ENCODE peak calls at places on chromosome 20, in four cellular contexts. G is mammary epithelial cell, P is brain microvascular endothelial cell, B is transverse colon. N is an unnamed sample. For H3K27me3, the result is how much of the 10 kb centered on the place peaks cover.

GRCh38 chr20:42484790-42485365 is 704.8 kb downstream of the PTPRT start:
- DNase-seq in P (no peak), B (no peak), G (no peak), N (no peak)

GRCh38 chr20:44245977-44246376 is 1.1 kb upstream of the GDAP1L1 start:
- DNase-seq in P (no peak), G (no peak), B (no peak), N (no peak)

GRCh38 chr20:13102237-13102636 is 93.5 kb downstream of the SPTLC3 start:
- DNase-seq in B (no peak), G (no peak), P (no peak), N (no peak)

GRCh38 chr20:4006640-4007039 is 8.7 kb downstream of the RNF24 start:
- DNase-seq in G (no peak), B (no peak), P (no peak), N (no peak)

GRCh38 chr20:43140719-43141118 is 49.0 kb downstream of the PTPRT start:
- DNase-seq in G (no peak), B (no peak), P (no peak), N (no peak)

GRCh38 chr20:5835234-5835845 is 85.1 kb downstream of the SHLD1 start:
- DNase-seq in G (peak), B (no peak), P (peak), N (peak)

GRCh38 chr20:49573900-49574416 is 6.0 kb upstream of the PTGIS start:
- DNase-seq in B (no peak), G (no peak), P (peak), N (no peak)

GRCh38 chr20:49989234-49990065 is 6.7 kb downstream of the SNAI1 start:
- DNase-seq in P (peak), B (peak), G (no peak), N (no peak)

GRCh38 chr20:49276895-49277785 is 717 bp downstream of the ZNFX1 start:
- DNase-seq in P (no peak), B (peak), G (no peak), N (no peak)

GRCh38 chr20:16350465-16350864 is 222.8 kb downstream of the KIF16B start:
- DNase-seq in B (no peak), G (peak), P (peak), N (peak)

GRCh38 chr20:21229163-21229562 is 74.0 kb upstream of the XRN2 start:
- DNase-seq in G (no peak), B (no peak), P (no peak), N (peak)

GRCh38 chr20:58810116-58810878 is 40.4 kb downstream of the GNAS-AS1 start:
- DNase-seq in P (no peak), B (no peak), G (no peak), N (no peak)

GRCh38 chr20:24736131-24736843 is 212.8 kb upstream of the CST7 start:
- DNase-seq in G (no peak), B (no peak), P (no peak), N (no peak)

GRCh38 chr20:45946149-45946970 is 11.9 kb downstream of the PCIF1 start:
- DNase-seq in B (peak), G (peak), P (peak), N (peak)

GRCh38 chr20:47379433-47380150 is 23.1 kb upstream of the ZMYND8 start:
- DNase-seq in B (no peak), G (no peak), P (peak), N (no peak)

GRCh38 chr20:3890410-3890751 is 1.2 kb downstream of the PANK2 start:
- DNase-seq in B (no peak), G (peak), P (no peak), N (peak)

GRCh38 chr20:38167851-38168760 is 3.0 kb upstream of the TGM2 start:
- DNase-seq in B (peak), G (peak), P (peak), N (peak)

GRCh38 chr20:47438464-47439381 is 63.0 kb upstream of the NCOA3 start:
- DNase-seq in B (peak), G (peak), P (no peak), N (peak)

GRCh38 chr20:7790189-7790588 is 150.1 kb downstream of the HAO1 start:
- DNase-seq in P (no peak), G (peak), B (no peak), N (peak)
- H3K4me3 ChIP-seq in P (no peak), G (no peak), B (no peak), N (no peak)

GRCh38 chr20:9884061-9884460 is 45.2 kb upstream of the PAK5 start:
- DNase-seq in G (no peak), B (no peak), P (no peak), N (peak)
- TF ChIP-seq CTCF in G (peak), B (no peak), P (peak), N (peak)

GRCh38 chr20:33275871-33276270 is 7.1 kb upstream of the BPIFB1 start:
- DNase-seq in B (no peak), P (no peak), G (no peak), N (no peak)
- H3K27me3 ChIP-seq in B (under half), P (under half), G (under half), N (under half)

GRCh38 chr20:62859721-62860120 is 1.9 kb downstream of the TCFL5 start:
- DNase-seq in B (no peak), G (no peak), P (no peak), N (no peak)
- H3K4me3 ChIP-seq in B (no peak), G (peak), P (no peak), N (no peak)

DNA sequence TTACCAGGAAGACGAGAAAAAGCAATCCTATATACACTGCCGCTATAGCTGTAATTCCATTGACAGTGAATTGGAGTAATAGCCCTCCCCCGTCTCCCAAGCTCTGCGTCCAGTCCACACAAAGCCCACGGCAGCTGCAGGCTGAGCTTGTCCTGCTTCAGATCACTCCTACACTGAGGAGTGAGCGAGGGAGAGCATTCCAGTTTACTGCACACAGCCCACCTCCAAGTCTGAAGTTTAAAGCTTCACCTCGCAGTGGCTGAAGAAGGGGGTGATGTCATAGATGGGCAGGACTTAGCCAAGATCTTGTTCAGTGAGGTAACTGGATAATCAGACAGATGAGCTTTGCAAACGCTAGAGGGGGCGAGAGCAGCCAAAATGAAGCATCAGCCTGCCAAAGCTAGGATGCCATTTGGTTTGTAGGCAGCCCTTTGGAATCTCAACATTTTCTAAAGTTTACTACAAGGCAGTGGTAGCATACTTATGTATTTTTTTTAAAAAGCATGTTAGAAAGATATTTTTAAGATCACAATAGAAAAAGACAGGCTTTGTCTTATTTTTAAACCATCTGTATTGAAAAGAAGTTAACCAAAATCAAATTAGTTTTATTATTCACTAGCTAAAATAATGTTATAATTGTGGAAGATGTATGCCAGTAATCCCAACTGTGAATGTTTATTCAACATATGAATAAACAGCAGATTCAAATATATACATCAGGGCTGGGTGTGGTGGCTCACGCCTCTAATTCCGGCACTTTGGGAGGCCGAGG is at the start of gene FLRT3:
- DNase-seq in G (peak), B (peak), P (peak), N (peak)
- TF ChIP-seq CTCF in G (peak), B (peak), P (peak), N (peak)

GRCh38 chr20:18055261-18055660 is 2.5 kb downstream of the OVOL2 start:
- DNase-seq in P (no peak), B (peak), G (no peak), N (no peak)

GRCh38 chr20:18056174-18057105 is 1.3 kb downstream of the OVOL2 start:
- DNase-seq in P (no peak), B (peak), G (peak), N (no peak)

GRCh38 chr20:18058661-18059467 is 1.1 kb upstream of the OVOL2 start:
- DNase-seq in G (peak), B (peak), P (no peak), N (no peak)

GRCh38 chr20:18057994-18058349 is 256 bp upstream of the OVOL2 start:
- DNase-seq in B (no peak), P (no peak), G (no peak), N (no peak)

DNA sequence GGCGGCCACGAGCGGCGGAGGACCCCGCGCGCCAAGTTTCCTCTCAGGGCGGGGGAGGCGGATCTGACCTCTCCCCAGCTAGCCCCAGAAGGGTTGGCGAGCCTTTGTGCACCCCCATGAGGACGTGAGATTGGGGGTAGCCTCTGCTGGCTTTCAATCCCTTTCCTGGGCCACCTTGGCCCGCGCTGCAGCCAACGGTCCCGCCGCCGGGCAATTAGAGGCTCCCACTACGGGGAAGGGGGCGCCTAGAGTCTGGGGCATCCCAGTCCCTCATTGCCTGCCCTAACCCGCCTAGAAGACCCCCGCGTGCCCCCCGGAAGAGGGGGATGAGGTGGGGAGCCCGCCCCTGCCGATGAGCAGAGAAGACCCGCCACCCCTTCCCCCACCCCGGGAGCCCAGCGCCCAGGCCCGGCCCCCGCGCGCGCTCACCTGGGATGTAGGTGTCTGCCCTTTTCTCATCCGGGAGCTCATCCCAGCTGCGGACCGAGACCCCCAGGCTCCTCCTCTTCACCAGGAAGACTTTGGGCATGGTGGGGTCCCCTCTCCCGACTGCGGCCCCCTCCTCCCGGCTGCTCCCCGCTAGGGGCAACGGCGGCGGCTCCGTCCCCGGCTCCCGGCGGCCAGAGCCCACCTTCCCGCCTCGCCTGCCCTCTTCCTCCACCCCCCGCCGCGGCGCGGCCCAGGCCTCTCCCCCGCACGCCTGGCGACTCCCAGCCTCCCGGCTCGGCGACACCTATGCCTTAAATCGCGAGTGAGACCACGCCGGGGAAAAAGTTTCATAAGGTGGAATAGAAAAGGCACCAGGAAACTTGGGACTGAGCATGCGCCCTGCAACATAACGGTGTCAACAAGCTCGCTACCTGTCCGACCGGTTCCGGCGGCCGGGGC is at the start of gene OVOL2:
- DNase-seq in G (peak), B (peak), P (no peak), N (peak)
- H3K27me3 ChIP-seq in G (under half), B (half or more), P (half or more), N (under half)

DNA sequence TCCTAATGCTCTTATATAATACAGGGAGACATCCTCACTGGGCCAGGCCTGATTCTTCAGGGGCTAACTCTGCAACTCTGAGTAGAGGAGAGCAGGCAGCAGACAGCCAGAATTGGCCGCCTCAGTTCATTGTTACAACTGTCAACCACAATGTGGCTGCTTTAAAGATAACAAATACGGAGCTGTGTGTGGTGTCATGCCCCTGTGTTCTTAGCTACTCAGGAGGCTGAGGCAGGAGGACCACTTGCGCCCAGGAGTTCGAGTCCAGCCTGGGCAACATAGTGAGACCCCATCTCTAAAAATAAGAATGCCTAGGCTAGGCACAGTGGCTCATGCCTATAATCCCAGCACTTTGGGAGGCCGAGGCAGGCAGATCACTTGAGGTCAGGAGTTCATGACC is 34.3 kb downstream of the CEP250 start:
- DNase-seq in P (no peak), B (no peak), G (no peak), N (no peak)
- H3K4me3 ChIP-seq in P (no peak), B (no peak), G (no peak), N (no peak)

GRCh38 chr20:19361801-19362200 is 149.4 kb downstream of the SLC24A3 start:
- DNase-seq in G (no peak), B (no peak), P (no peak), N (no peak)
- TF ChIP-seq CTCF in G (no peak), B (no peak), P (no peak), N (no peak)

N was measured in bronchial epithelial cell.